ENCODE peak calls at places on chromosomes 7 and 10, in seven cellular contexts. Z is coronary artery; Q is uterus; C is stimulated activated CD8-positive, alpha-beta memory T cell treated with anti-CD3 and anti-CD28 coated beads, Interleukin-2, amount 100 ng/mL, for 1 hour; N is psoas muscle; D is non-pigmented ciliary epithelial cell; W is spleen. R is an unnamed sample.
A peak's percentile ranks its signal among the peaks of the same experiment; 100 is the strongest.

GRCh38 chr7:82886324-82886723 is 276.4 kb downstream of the PCLO start:
- DNase-seq in Z (no peak), Q (no peak), C (no peak), N (no peak), D (no peak), W (no peak), R (no peak)

GRCh38 chr7:17556247-17556646 is 257.8 kb downstream of the AHR start:
- DNase-seq in Z (no peak), Q (peak; percentile 27), C (no peak), N (no peak), D (no peak), W (no peak), R (no peak)

GRCh38 chr10:15540729-15541128 is 169.6 kb upstream of the FAM171A1 start:
- DNase-seq in Z (no peak), Q (no peak), C (no peak), N (no peak), D (no peak), W (no peak), R (no peak)

GRCh38 chr7:77655836-77656455 is 40.3 kb upstream of the RSBN1L start:
- DNase-seq in Z (no peak), Q (no peak), C (no peak), N (no peak), D (no peak), W (no peak), R (no peak)

GRCh38 chr10:97517778-97518561 is 19.2 kb downstream of the UBTD1 start:
- DNase-seq in Z (no peak), Q (no peak), C (no peak), N (no peak), D (no peak), W (peak; percentile 61), R (no peak)

GRCh38 chr7:116316838-116317612 is 106.7 kb downstream of the TES start:
- DNase-seq in Z (peak; percentile 78), Q (peak; percentile 43), C (no peak), N (peak; percentile 16), D (peak; percentile 99), W (no peak), R (peak; percentile 23)

GRCh38 chr10:43040482-43041256 is 36.2 kb upstream of the RET start:
- DNase-seq in Z (no peak), Q (no peak), C (no peak), N (no peak), D (no peak), W (no peak), R (no peak)

GRCh38 chr7:69883399-69883821 is 285.1 kb downstream of the AUTS2 start:
- DNase-seq in Z (no peak), Q (no peak), C (no peak), N (no peak), D (no peak), W (no peak), R (no peak)

GRCh38 chr10:75679546-75679945 is 248.1 kb downstream of the LRMDA start:
- DNase-seq in Z (no peak), Q (no peak), C (no peak), N (no peak), D (no peak), W (no peak), R (no peak)

GRCh38 chr7:88111136-88111748 is 108.6 kb downstream of the SRI start:
- DNase-seq in Z (no peak), Q (no peak), C (no peak), N (no peak), D (peak; percentile 8), W (no peak), R (no peak)

GRCh38 chr7:137657476-137658193 is 189.1 kb downstream of the DGKI start:
- DNase-seq in Z (no peak), Q (no peak), C (no peak), N (no peak), D (no peak), W (no peak), R (no peak)

GRCh38 chr10:104300736-104301292 is 31.8 kb downstream of the GSTO2 start:
- DNase-seq in Z (peak; percentile 95), Q (peak; percentile 68), C (no peak), N (peak; percentile 79), D (peak; percentile 94), W (no peak), R (no peak)

GRCh38 chr7:42673951-42674350 is 237.9 kb downstream of the C7orf25 start:
- DNase-seq in Z (no peak), Q (no peak), C (no peak), N (no peak), D (no peak), W (no peak), R (no peak)

GRCh38 chr7:44665531-44666213 is 59.2 kb downstream of the OGDH start:
- DNase-seq in Z (no peak), Q (no peak), C (no peak), N (no peak), D (peak; percentile 73), W (no peak), R (no peak)